ENCODE peak calls at places on chromosomes 12 and 14, in ten cellular contexts. X is epithelial cell of esophagus, C is heart right ventricle, E is OCI-LY7, H is suprapubic skin, S is dorsolateral prefrontal cortex, P is endodermal cell, B is mucosa of descending colon, T is progenitor cell of endocrine pancreas, G is Panc1. W is an unnamed sample.

GRCh38 chr12:74365178-74365964 is 172.3 kb upstream of the ATXN7L3B start:
- DNase-seq in H (no peak), B (no peak), X (peak; percentile 66), C (no peak), S (no peak), T (no peak), P (peak; percentile 81), G (peak; percentile 7), E (peak; percentile 43), W (peak; percentile 7)

GRCh38 chr14:104284636-104285482 is 146.5 kb downstream of the KIF26A start:
- DNase-seq in T (no peak), X (no peak), P (peak; percentile 33), S (no peak), C (no peak), B (no peak), G (no peak), E (no peak), H (peak; percentile 40), W (peak; percentile 1)

GRCh38 chr14:70127186-70127585 is 61.6 kb downstream of the SLC8A3 start:
- DNase-seq in E (no peak), X (no peak), C (no peak), B (no peak), T (no peak), G (no peak), S (no peak), H (no peak), P (no peak), W (no peak)

GRCh38 chr14:86673523-86673969 is 1143.6 kb downstream of the FLRT2 start:
- DNase-seq in P (no peak), H (no peak), G (no peak), C (no peak), E (no peak), B (no peak), T (no peak), X (peak; percentile 86), S (no peak), W (no peak)

GRCh38 chr14:52091913-52092312 is 23.1 kb upstream of the NID2 start:
- DNase-seq in T (no peak), B (no peak), E (no peak), H (no peak), X (no peak), G (no peak), S (no peak), P (no peak), C (no peak), W (no peak)

GRCh38 chr14:90382491-90383125 is 14.2 kb upstream of the CALM1 start:
- DNase-seq in E (peak; percentile 54), S (peak; percentile 83), H (peak; percentile 89), B (peak; percentile 76), G (no peak), P (peak; percentile 86), X (peak; percentile 78), T (peak; percentile 20), C (peak; percentile 73), W (peak; percentile 58)

GRCh38 chr12:68271346-68271745 is 17.9 kb upstream of the IL22 start:
- DNase-seq in H (no peak), S (no peak), C (no peak), T (no peak), X (no peak), B (no peak), E (no peak), P (no peak), G (no peak), W (no peak)

GRCh38 chr12:115060477-115061168 is 376.6 kb upstream of the TBX3 start:
- DNase-seq in H (no peak), S (no peak), C (no peak), T (no peak), B (no peak), E (no peak), G (no peak), X (no peak), P (no peak), W (no peak)

GRCh38 chr12:108587826-108588225 is 10.1 kb downstream of the TMEM119 start:
- DNase-seq in G (no peak), X (no peak), T (no peak), C (no peak), P (no peak), E (no peak), H (no peak), S (peak; percentile 60), B (no peak), W (no peak)

GRCh38 chr14:73223049-73223448 is 14.3 kb upstream of the PAPLN start:
- DNase-seq in B (no peak), T (no peak), P (no peak), S (no peak), H (peak; percentile 80), G (no peak), E (peak; percentile 31), X (no peak), C (no peak), W (no peak)

GRCh38 chr12:10285919-10286318 is 21.8 kb upstream of the KLRD1 start:
- DNase-seq in P (no peak), S (no peak), E (peak; percentile 78), T (no peak), H (no peak), G (no peak), B (no peak), C (no peak), X (no peak), W (no peak)

GRCh38 chr14:81474685-81475324 is 58.8 kb downstream of the SEL1L start:
- DNase-seq in B (no peak), T (no peak), C (no peak), X (no peak), E (no peak), G (no peak), P (no peak), S (no peak), H (no peak), W (no peak)

GRCh38 chr12:123808167-123808566 is 46.1 kb downstream of the DNAH10 start:
- DNase-seq in X (peak; percentile 14), T (no peak), H (no peak), S (no peak), C (no peak), P (peak; percentile 86), G (no peak), E (no peak), B (peak; percentile 15), W (peak; percentile 23)

GRCh38 chr14:28704153-28704552 is 62.4 kb upstream of the FOXG1 start:
- DNase-seq in C (no peak), T (no peak), G (no peak), X (peak; percentile 73), S (no peak), E (no peak), H (no peak), P (no peak), B (no peak), W (no peak)

GRCh38 chr14:43503508-43503907 is 1003.6 kb downstream of the FSCB start:
- DNase-seq in B (no peak), E (no peak), X (peak; percentile 0), G (no peak), H (no peak), S (no peak), T (no peak), P (no peak), C (no peak), W (no peak)
- TF ChIP-seq CTCF in B (no peak), E (no peak), X (peak; percentile 8), G (peak; percentile 10), H (no peak), S (no peak), T (peak; percentile 14), P (peak; percentile 45), C (no peak), W (no peak)

DNA sequence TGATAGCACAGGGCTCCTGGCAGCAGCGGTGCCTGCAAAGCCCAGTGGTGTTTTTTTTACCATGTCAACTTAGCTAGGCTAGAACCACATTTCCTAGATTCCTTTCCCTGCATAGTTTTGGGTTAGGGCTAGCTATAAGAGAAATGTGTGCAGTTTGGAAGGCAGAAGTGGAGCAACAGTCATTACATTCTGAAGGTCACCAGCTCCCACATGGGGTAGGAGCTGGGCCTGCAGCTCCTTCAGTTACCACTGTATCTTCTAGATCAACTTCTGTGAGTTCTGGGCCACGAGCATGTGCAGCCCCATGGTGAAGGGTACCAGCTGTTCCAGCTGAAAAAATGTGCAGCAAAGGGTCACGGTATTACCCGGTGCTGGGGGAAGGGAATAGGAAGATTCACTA is 2.3 kb upstream of the SLC25A3 start:
- DNase-seq in E (peak; percentile 43), B (no peak), H (no peak), P (peak; percentile 49), X (no peak), S (no peak), G (no peak), C (no peak), T (no peak), W (no peak)
- TF ChIP-seq CTCF in E (peak; percentile 33), B (no peak), H (no peak), P (peak; percentile 30), X (no peak), S (no peak), G (no peak), C (no peak), T (no peak), W (no peak)

GRCh38 chr14:36449903-36450302 is 70.1 kb downstream of the NKX2-1 start:
- DNase-seq in C (no peak), T (no peak), P (no peak), H (no peak), X (no peak), E (no peak), S (no peak), G (no peak), B (no peak), W (no peak)
- TF ChIP-seq CTCF in C (no peak), T (no peak), P (no peak), H (no peak), X (no peak), E (no peak), S (no peak), G (no peak), B (no peak), W (no peak)

GRCh38 chr12:102821149-102821548 is 95.9 kb downstream of the PAH start:
- DNase-seq in B (no peak), G (no peak), T (no peak), X (no peak), E (no peak), P (no peak), H (no peak), S (no peak), C (no peak), W (no peak)

GRCh38 chr12:102814691-102815367 is 102.2 kb downstream of the PAH start:
- DNase-seq in B (no peak), T (no peak), S (no peak), C (no peak), H (no peak), G (no peak), P (no peak), X (no peak), E (no peak), W (no peak)

GRCh38 chr12:102811125-102811737 is 105.8 kb downstream of the PAH start:
- DNase-seq in T (peak; percentile 31), X (no peak), C (no peak), G (peak; percentile 2), P (peak; percentile 92), H (no peak), E (peak; percentile 29), B (peak; percentile 12), S (no peak), W (peak; percentile 61)

DNA sequence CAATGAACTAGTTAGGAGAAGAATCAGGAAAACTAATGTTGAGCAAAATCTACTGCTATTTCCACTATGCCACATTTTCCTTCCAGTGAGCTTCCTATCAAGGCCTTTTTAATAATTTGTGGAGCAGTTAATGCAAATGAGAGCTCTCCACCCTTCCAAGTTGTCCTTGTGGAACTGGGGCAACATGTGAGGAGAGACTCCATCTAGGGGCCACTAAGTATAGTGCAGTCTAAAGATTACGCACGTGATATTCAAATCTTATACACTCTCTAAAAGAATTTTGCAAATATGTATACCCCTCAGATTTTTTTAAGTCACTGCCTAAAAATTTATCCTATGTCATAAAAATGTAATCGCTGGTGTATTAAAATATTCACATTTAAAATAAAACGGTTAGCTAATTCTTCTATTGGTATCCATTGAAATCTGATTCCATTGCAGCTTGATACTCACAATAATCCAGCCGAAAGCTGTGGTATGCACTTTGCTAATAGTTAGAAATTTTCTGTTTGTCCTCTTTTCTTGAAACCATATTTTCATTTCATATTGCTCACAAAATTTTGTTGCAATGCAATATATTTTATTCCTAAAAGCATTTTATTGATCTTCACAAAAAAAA is 100.1 kb downstream of the PAH start:
- DNase-seq in X (peak; percentile 41), P (no peak), T (no peak), H (no peak), C (no peak), E (peak; percentile 27), G (peak; percentile 2), S (no peak), B (no peak), W (peak; percentile 9)
- TF ChIP-seq CTCF in X (peak; percentile 63), P (peak; percentile 83), T (peak; percentile 75), H (peak; percentile 48), C (peak; percentile 63), E (peak; percentile 83), G (peak; percentile 75), S (peak; percentile 55), B (peak; percentile 42), W (peak; percentile 87)

W was measured in nephron progenitor cell.